ENCODE peak calls at places on chromosomes 7 and 10, in nine cellular contexts. X, U, A, Q, K, G, Z, Y and O are unnamed samples.

GRCh38 chr7:47763063-47763974 is 181.4 kb upstream of the TNS3 start:
- DNase-seq in Q (peak; percentile 82), K (peak; percentile 52), A (peak; percentile 80), X (peak; percentile 45), Y (peak; percentile 96), G (peak; percentile 14), U (peak; percentile 35), Z (no peak), O (no peak)

GRCh38 chr10:58807631-58808024 is 295.0 kb downstream of the BICC1 start:
- DNase-seq in X (peak; percentile 86), Y (peak; percentile 63), G (no peak), Z (no peak), U (no peak), K (no peak), A (no peak), Q (peak; percentile 89), O (no peak)

GRCh38 chr7:37354661-37355131 is 94.0 kb downstream of the ELMO1 start:
- DNase-seq in X (peak; percentile 76), Q (no peak), G (no peak), Z (peak; percentile 88), A (no peak), Y (no peak), K (no peak), U (peak; percentile 34), O (no peak)

GRCh38 chr7:92731327-92732063 is 104.9 kb downstream of the CDK6 start:
- DNase-seq in G (no peak), X (peak; percentile 70), U (no peak), Y (peak; percentile 45), Q (peak; percentile 52), Z (no peak), K (no peak), A (no peak), O (no peak)

GRCh38 chr10:71611709-71612422 is 107.7 kb downstream of the C10orf105 start:
- DNase-seq in K (no peak), X (no peak), Y (no peak), G (no peak), U (no peak), Z (no peak), A (no peak), Q (no peak), O (no peak)

GRCh38 chr7:151233111-151233701 is 923 bp downstream of the CHPF2 start:
- DNase-seq in Q (peak; percentile 98), Z (peak; percentile 59), X (peak; percentile 77), Y (peak; percentile 89), G (no peak), K (no peak), U (no peak), A (peak; percentile 82), O (peak; percentile 52)

GRCh38 chr10:13649844-13650520 is 63.2 kb downstream of the PRPF18 start:
- DNase-seq in Q (no peak), K (no peak), G (peak; percentile 32), Y (no peak), A (no peak), Z (no peak), U (no peak), X (no peak), O (no peak)

GRCh38 chr7:123070702-123071286 is 75.3 kb upstream of the TAS2R16 start:
- DNase-seq in G (no peak), U (no peak), X (no peak), Z (no peak), Y (no peak), K (no peak), A (peak; percentile 39), Q (peak; percentile 10), O (no peak)

GRCh38 chr7:130917669-130918128 is 183.7 kb upstream of the KLF14 start:
- DNase-seq in G (no peak), A (no peak), X (no peak), Z (no peak), U (no peak), Y (peak; percentile 87), K (no peak), Q (peak; percentile 81), O (no peak)

GRCh38 chr7:100568936-100569844 is 4.5 kb downstream of the SAP25 start:
- DNase-seq in X (no peak), Z (no peak), G (peak; percentile 89), Y (no peak), Q (peak; percentile 61), K (peak; percentile 67), U (peak; percentile 79), A (peak; percentile 79), O (peak; percentile 66)

GRCh38 chr7:81462672-81463071 is 307.2 kb downstream of the HGF start:
- DNase-seq in Q (peak; percentile 60), Z (no peak), K (no peak), G (no peak), A (no peak), X (peak; percentile 59), U (no peak), Y (peak; percentile 85), O (no peak)

GRCh38 chr7:149637911-149638565 is 135.3 kb downstream of the ZNF467 start:
- DNase-seq in U (no peak), Q (no peak), X (no peak), G (no peak), A (no peak), Y (no peak), Z (no peak), K (no peak), O (no peak)

GRCh38 chr10:22630229-22631174 is 83.9 kb downstream of the PIP4K2A start:
- DNase-seq in A (no peak), K (no peak), Q (peak; percentile 64), X (peak; percentile 38), U (no peak), G (no peak), Y (peak; percentile 67), Z (no peak), O (no peak)

GRCh38 chr10:119502618-119503155 is 39.8 kb downstream of the RGS10 start:
- DNase-seq in Z (no peak), K (no peak), G (no peak), Q (no peak), X (no peak), A (no peak), Y (no peak), U (no peak), O (no peak)

DNA sequence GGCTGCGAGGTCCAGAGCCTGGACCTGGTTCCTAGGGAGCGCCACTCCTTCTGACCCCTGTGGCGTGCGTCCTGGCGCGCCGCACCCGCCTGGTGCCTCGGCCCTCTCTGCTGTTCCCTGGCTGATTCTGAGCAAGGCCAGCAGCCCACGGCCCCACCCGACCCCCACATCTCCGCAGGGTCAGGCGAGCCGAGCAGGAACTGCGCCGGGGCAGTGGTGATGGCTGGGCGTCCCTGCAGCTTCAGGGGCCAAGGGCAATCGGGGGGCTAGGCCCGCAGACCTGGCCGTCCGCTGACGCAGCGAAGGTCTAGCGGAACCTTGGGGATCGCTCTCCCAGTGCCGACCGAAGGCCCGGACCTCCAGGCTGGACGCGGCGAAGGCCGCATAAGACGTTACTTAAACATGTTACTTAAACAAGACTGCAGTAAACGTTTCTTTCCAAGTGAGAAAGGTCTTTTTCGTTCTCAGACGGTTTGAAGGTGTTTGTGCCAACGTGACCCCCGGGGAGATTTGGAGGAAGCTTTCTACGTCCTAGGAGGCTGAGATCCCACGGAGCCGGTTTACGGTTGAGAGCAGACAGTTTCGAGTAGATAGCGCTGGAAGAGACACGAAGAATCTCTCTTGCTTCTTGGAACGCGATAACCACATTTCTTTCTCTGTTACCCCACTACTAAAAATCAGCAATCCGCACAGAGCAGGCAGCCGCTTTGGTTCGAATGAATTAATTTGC is 5.1 kb upstream of the NKX2-3 start:
- DNase-seq in A (peak; percentile 39), G (no peak), Q (no peak), U (no peak), Y (no peak), K (no peak), Z (no peak), X (no peak), O (no peak)
- H3K4me3 ChIP-seq in A (no peak overlapping the region), G (no peak overlapping the region), Q (no peak overlapping the region), U (peak overlapping the region; percentile 14), Y (no peak overlapping the region), K (no peak overlapping the region), Z (no peak overlapping the region), X (no peak overlapping the region), O (no peak overlapping the region)

DNA sequence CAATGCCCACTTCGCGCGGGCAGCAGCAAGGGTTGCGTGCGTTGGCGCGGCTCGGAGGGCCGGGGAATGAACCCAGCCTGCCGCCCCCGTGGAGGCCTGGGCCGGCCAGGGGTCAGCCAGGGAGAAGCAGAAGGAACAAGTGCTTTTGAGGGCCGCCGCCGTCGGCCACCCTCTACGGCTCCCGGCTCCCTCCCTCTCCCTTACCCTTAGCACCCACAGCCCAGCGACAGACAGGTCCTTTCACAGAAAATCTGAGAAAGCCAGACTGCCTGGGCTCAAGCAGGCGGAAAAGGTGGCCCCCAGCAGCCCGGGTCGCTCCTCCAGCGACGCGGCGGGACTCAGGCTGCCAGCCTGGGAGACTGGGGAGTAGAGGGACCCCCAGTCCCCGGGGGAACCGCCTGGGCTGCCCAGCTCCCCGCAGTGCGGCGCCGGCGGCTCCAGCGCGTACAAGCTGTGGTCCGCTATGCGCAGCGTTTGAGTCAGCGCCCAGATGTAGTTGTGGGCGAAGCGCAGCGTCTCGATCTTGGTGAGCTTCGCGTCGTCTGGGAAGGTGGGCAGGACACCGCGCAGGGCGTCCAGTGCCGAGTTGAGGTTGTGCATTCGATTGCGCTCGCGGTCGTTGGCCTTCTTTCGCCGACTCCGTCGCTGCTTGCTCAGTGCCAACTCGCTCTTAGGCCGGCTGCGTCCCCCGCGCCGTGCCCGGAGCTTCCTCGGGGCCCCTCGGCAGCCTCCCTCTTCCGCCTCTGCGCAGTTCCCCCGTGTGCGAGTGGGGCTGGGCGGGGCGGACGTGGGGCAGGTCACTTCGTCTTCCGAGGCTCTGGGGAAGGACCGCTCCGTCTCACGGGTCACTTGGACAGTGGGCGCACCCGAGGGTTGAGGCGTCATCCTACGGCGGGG is 815 bp downstream of the NEUROG3 start:
- DNase-seq in K (no peak), G (no peak), Y (peak; percentile 2), A (peak; percentile 49), Z (no peak), U (no peak), X (peak; percentile 14), Q (peak; percentile 22), O (no peak)
- H3K4me3 ChIP-seq in K (peak overlapping the region; percentile 51), G (peak overlapping the region; percentile 46), Y (no peak overlapping the region), A (no peak overlapping the region), Z (peak overlapping the region; percentile 8), U (peak overlapping the region; percentile 22), X (no peak overlapping the region), Q (no peak overlapping the region), O (peak overlapping the region; percentile 29)

DNA sequence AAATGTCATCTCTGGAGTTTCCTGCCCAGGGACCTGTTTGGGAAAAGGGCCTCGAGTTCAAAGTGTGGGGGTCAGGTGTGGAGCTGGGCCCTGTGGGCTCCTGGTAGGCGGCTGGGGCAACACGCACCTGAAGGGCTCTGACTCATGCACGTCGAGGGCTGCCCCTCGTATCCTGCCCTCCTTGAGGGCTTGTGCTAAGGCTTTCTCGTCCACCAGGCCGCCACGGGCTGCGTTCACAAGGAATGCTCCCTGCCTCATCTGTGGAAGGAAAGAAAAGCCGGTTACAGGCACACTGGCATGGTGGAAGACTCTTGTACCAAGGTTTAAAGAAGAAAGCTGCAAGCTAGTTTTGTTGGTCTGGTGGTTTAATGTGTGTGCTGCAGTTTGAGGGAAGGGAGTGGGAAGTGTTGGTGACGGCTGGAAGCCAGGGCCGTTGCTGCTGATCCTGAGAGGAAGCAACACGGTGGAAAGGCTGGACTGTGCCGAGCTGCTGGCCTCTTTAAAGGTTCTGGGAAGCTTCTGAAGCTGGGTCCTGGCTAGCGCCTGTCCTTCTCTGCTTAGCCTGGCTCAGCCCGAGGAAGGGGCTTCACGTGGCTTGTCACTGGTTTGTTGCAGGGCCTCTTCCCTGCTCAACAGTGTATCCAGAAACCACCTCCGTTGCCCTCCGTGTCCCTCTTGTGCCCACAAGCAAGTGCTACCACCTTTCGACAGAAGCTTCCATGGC is 52.0 kb downstream of the ZRANB1 start:
- DNase-seq in K (no peak), A (no peak), X (no peak), Z (no peak), U (no peak), Q (no peak), Y (no peak), G (no peak), O (no peak)
- H3K4me3 ChIP-seq in K (no peak overlapping the region), A (no peak overlapping the region), X (no peak overlapping the region), Z (no peak overlapping the region), U (no peak overlapping the region), Q (no peak overlapping the region), Y (no peak overlapping the region), G (no peak overlapping the region), O (no peak overlapping the region)

GRCh38 chr7:135193615-135194081 is 17.7 kb downstream of the WDR91 start:
- DNase-seq in Y (peak; percentile 97), U (no peak), K (no peak), X (peak; percentile 87), G (no peak), A (no peak), Z (no peak), Q (peak; percentile 77), O (no peak)
- H3K4me3 ChIP-seq in Y (no peak overlapping the region), U (no peak overlapping the region), K (no peak overlapping the region), X (peak overlapping the region; percentile 28), G (no peak overlapping the region), A (no peak overlapping the region), Z (no peak overlapping the region), Q (no peak overlapping the region), O (no peak overlapping the region)